ENCODE peak calls at places on chromosome X, in five cellular contexts. C is GM12878, M is A549, K is upper lobe of left lung, G is K562. T is an unnamed sample.

GRCh38 chrX:49754238-49754857 is 58.6 kb upstream of the PAGE1 start:
- ATAC-seq in C (peak), M (peak), K (no peak), G (peak), T (no peak)

GRCh38 chrX:101429934-101430333 is 21.9 kb downstream of the HNRNPH2 start:
- ATAC-seq in C (peak), M (no peak), K (no peak), G (no peak), T (no peak)

GRCh38 chrX:39967348-39967747 is 130.4 kb downstream of the BCOR start:
- ATAC-seq in C (no peak), M (no peak), K (no peak), G (no peak), T (no peak)

GRCh38 chrX:20789103-20789502 is 522.4 kb upstream of the RPS6KA3 start:
- ATAC-seq in C (no peak), M (no peak), K (no peak), G (no peak), T (no peak)

GRCh38 chrX:13750204-13750603 is 15.7 kb downstream of the OFD1 start:
- ATAC-seq in C (peak), M (peak), K (no peak), G (peak), T (peak)

GRCh38 chrX:154021131-154021611 is 1.5 kb upstream of the IRAK1 start:
- ATAC-seq in C (peak), M (no peak), K (peak), G (peak), T (no peak)

GRCh38 chrX:18448416-18448815 is 23.0 kb downstream of the CDKL5 start:
- ATAC-seq in C (no peak), M (no peak), K (no peak), G (no peak), T (no peak)

GRCh38 chrX:148020329-148020728 is 39.2 kb downstream of the FMR1NB start:
- ATAC-seq in C (no peak), M (no peak), K (no peak), G (peak), T (no peak)

GRCh38 chrX:23789386-23790146 is 6.6 kb downstream of the SAT1 start:
- ATAC-seq in C (no peak), M (no peak), K (no peak), G (no peak), T (no peak)

GRCh38 chrX:9917861-9918260 is 49.3 kb upstream of the CLDN34 start:
- ATAC-seq in C (no peak), M (no peak), K (no peak), G (no peak), T (no peak)

GRCh38 chrX:72101597-72102037 is 30.1 kb downstream of the RTL5 start:
- ATAC-seq in C (no peak), M (no peak), K (no peak), G (no peak), T (no peak)

GRCh38 chrX:53445977-53446376 is 11.8 kb upstream of the HSD17B10 start:
- ATAC-seq in C (peak), M (peak), K (no peak), G (peak), T (no peak)

GRCh38 chrX:78024349-78025108 is 55.1 kb upstream of the PGAM4 start:
- ATAC-seq in C (peak), M (peak), K (peak), G (peak), T (no peak)

GRCh38 chrX:2888309-2888708 is 40.8 kb downstream of the ARSD start:
- ATAC-seq in C (no peak), M (no peak), K (no peak), G (no peak), T (no peak)

GRCh38 chrX:76555816-76556215 is 128.3 kb downstream of the MAGEE1 start:
- ATAC-seq in C (no peak), M (no peak), K (no peak), G (no peak), T (no peak)

GRCh38 chrX:72348247-72348979 is 42.7 kb upstream of the CITED1 start:
- ATAC-seq in C (no peak), M (no peak), K (no peak), G (peak), T (no peak)

GRCh38 chrX:69988955-69989394 is 60.8 kb downstream of the AWAT2 start:
- ATAC-seq in C (no peak), M (no peak), K (no peak), G (no peak), T (no peak)

GRCh38 chrX:883588-883987 is 253.0 kb downstream of the SHOX start:
- ATAC-seq in C (no peak), M (peak), K (no peak), G (no peak), T (no peak)

GRCh38 chrX:16914058-16914457 is 32.4 kb upstream of the REPS2 start:
- ATAC-seq in C (no peak), M (no peak), K (peak), G (no peak), T (peak)

GRCh38 chrX:153304988-153305736 is 16.4 kb downstream of the PNMA6F start:
- ATAC-seq in C (no peak), M (no peak), K (no peak), G (no peak), T (no peak)

GRCh38 chrX:23737413-23737812 is 5.7 kb downstream of the ACOT9 start:
- ATAC-seq in C (peak), M (no peak), K (no peak), G (no peak), T (no peak)

GRCh38 chrX:152813211-152813610 is 17.3 kb downstream of the CETN2 start:
- ATAC-seq in C (no peak), M (peak), K (no peak), G (no peak), T (no peak)

GRCh38 chrX:12999422-12999821 is 24.5 kb downstream of the TMSB4X start:
- ATAC-seq in C (peak), M (no peak), K (no peak), G (peak), T (no peak)

GRCh38 chrX:101550362-101550761 is at the start of gene ARMCX1:
- ATAC-seq in C (no peak), M (no peak), K (peak), G (peak), T (peak)

GRCh38 chrX:136192839-136193414 is 45.6 kb downstream of the FHL1 start:
- ATAC-seq in C (no peak), M (no peak), K (peak), G (no peak), T (peak)

GRCh38 chrX:44829836-44830235 is 14.0 kb upstream of the DUSP21 start:
- ATAC-seq in C (no peak), M (no peak), K (no peak), G (peak), T (no peak)

GRCh38 chrX:69319376-69319775 is 154.1 kb upstream of the PJA1 start:
- ATAC-seq in C (no peak), M (no peak), K (no peak), G (no peak), T (no peak)

GRCh38 chrX:73785493-73785892 is 222.5 kb downstream of the CHIC1 start:
- ATAC-seq in C (no peak), M (no peak), K (no peak), G (no peak), T (no peak)

GRCh38 chrX:54049801-54050200 is 5.5 kb upstream of the PHF8 start:
- ATAC-seq in C (no peak), M (no peak), K (no peak), G (no peak), T (no peak)

GRCh38 chrX:65745427-65745826 is 78.0 kb downstream of the MSN start:
- ATAC-seq in C (peak), M (no peak), K (no peak), G (no peak), T (no peak)

DNA sequence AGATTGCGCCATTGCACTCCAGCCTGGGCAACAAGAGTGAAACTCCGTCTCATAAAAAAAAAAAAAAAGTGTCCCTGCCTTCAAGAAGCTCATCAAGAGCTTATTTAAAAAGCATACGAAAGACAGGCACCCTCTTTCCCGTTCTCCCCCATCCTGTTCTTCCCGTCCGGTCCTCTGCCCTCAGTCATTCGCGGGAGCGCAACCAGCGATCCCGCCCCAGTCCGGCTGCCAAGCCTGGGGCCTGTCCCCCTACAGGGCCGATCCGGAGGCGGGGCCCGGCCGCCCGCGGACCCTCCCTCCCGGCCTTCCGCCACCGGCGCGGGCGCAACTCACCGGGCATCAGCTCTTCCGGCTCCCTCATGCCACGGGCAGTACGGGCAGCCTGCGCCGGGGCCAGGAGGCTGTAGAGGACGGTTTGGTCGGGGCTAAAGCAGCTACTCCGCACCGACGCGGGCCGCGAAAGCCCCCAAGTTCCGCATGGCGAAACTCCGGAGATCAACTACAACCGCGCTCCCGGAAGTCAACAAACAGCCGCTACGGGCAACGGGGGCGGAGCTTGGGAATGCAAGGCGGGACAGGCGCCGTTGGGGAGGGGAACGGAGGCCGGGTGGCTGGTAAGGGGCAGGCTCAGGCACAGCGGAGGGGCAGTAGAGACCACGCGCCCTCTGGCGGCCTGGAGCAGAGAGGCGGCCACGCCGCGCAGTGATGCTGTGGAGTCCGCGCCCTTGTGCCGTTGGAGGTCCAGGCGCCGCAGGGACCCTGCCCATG is at the start of gene RPGR:
- ATAC-seq in C (peak), M (peak), K (peak), G (peak), T (peak)
- TF ChIP-seq EP300 in C (peak), M (no peak), K (no peak), G (no peak), T (no peak)

GRCh38 chrX:30938295-30938694 is 49.2 kb upstream of the TAB3 start:
- ATAC-seq in C (no peak), M (no peak), K (no peak), G (no peak), T (no peak)

GRCh38 chrX:30943984-30944383 is 54.9 kb upstream of the TAB3 start:
- ATAC-seq in C (no peak), M (no peak), K (no peak), G (no peak), T (no peak)

GRCh38 chrX:30935985-30936384 is 46.9 kb upstream of the TAB3 start:
- ATAC-seq in C (peak), M (peak), K (no peak), G (peak), T (no peak)

GRCh38 chrX:30941898-30942297 is 52.8 kb upstream of the TAB3 start:
- ATAC-seq in C (no peak), M (no peak), K (no peak), G (no peak), T (no peak)

DNA sequence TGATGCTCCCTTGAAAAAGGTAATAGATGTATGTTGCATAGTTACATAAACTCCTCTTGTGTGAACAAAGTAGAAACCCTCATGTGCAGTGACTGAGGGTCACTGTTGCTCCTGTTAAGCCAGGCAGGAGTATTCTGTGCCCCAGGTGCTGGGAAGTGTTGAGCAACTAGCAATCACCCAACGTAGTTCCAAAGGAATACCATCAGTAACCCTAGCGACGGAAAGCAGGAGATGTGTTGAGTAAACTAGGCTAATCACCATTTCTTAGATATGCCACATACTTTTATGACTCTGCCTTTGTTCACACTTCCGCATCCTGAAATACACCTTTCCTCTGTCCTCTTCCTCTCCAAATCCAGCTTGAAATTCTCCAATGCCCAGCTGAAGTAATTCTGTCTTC is 50.9 kb upstream of the TAB3 start:
- ATAC-seq in C (no peak), M (no peak), K (no peak), G (no peak), T (no peak)
- TF ChIP-seq EP300 in C (no peak), M (no peak), K (no peak), G (no peak), T (no peak)

GRCh38 chrX:19670854-19671620 is 155.7 kb upstream of the MAP3K15 start:
- ATAC-seq in C (no peak), M (peak), K (peak), G (no peak), T (peak)
- TF ChIP-seq EP300 in C (no peak), M (no peak), K (no peak), G (no peak), T (no peak)

GRCh38 chrX:34624416-34624815 is 32.7 kb downstream of the TMEM47 start:
- ATAC-seq in C (no peak), M (no peak), K (no peak), G (no peak), T (no peak)

DNA sequence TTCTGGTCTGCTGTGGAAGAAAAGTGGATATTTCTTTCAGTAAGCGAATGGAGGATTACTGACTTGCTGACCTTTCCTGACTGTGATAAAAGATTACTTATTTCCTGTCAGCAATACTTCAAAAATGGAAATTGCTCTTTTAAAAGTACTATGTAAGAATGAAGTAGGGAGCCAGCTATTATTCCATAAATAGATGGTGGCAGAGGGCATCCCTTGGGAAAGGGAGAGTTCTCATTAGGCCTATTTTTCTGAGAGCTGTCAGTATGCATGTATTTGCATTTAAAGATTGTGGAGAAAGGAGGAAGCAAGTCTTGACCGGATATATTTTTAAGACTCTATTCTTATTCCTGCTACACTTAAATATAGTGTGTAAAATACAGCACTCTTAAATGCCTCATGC is 37.2 kb downstream of the TMEM47 start:
- ATAC-seq in C (no peak), M (no peak), K (no peak), G (no peak), T (no peak)
- TF ChIP-seq EP300 in C (no peak), M (no peak), K (no peak), G (no peak), T (no peak)

GRCh38 chrX:150205011-150205410 is 158.1 kb upstream of the MAMLD1 start:
- ATAC-seq in C (no peak), M (no peak), K (no peak), G (peak), T (no peak)
- TF ChIP-seq EP300 in C (no peak), M (no peak), K (peak), G (no peak), T (no peak)

GRCh38 chrX:46547857-46548256 is 2.6 kb upstream of the ZNF674 start:
- ATAC-seq in C (no peak), M (no peak), K (no peak), G (no peak), T (no peak)

GRCh38 chrX:46543441-46543840 is 1.8 kb downstream of the ZNF674 start:
- ATAC-seq in C (no peak), M (no peak), K (no peak), G (no peak), T (no peak)

GRCh38 chrX:46549914-46550313 is 4.7 kb upstream of the ZNF674 start:
- ATAC-seq in C (no peak), M (no peak), K (no peak), G (no peak), T (no peak)

GRCh38 chrX:46545111-46546005 is at the start of gene ZNF674:
- ATAC-seq in C (peak), M (peak), K (peak), G (peak), T (peak)
- TF ChIP-seq EP300 in C (peak), M (no peak), K (no peak), G (peak), T (no peak)

T was measured in gastroesophageal sphincter.